ENCODE peak calls at places on chromosome 11, in five cellular contexts. C is neural progenitor cell; H is uterus; K is activated CD8-positive, alpha-beta memory T cell treated with anti-CD3 and anti-CD28 coated beads for 24 hours; P is mesenteric fat pad. Z is an unnamed sample.
A peak's percentile ranks its signal among the peaks of the same experiment; 100 is the strongest.

GRCh38 chr11:67117176-67117575 is 1.9 kb upstream of the KDM2A start:
- DNase-seq in C (no peak), H (no peak), K (no peak), P (no peak), Z (no peak)

GRCh38 chr11:70005107-70005818 is 72.9 kb upstream of the ANO1 start:
- DNase-seq in C (no peak), H (no peak), K (no peak), P (no peak), Z (no peak)

GRCh38 chr11:19723572-19724342 is 11.1 kb downstream of the NAV2 start:
- DNase-seq in C (no peak), H (peak; percentile 29), K (peak; percentile 69), P (no peak), Z (no peak)

GRCh38 chr11:118151421-118151820 is 1.2 kb downstream of the SCN4B start:
- DNase-seq in C (no peak), H (no peak), K (no peak), P (no peak), Z (no peak)

GRCh38 chr11:102730036-102730815 is 5.5 kb upstream of the MMP8 start:
- DNase-seq in C (no peak), H (no peak), K (no peak), P (no peak), Z (no peak)

GRCh38 chr11:35619030-35619753 is 932 bp downstream of the FJX1 start:
- DNase-seq in C (peak; percentile 75), H (peak; percentile 24), K (no peak), P (no peak), Z (peak; percentile 85)

GRCh38 chr11:57566564-57567209 is 785 bp downstream of the UBE2L6 start:
- DNase-seq in C (no peak), H (no peak), K (peak; percentile 76), P (no peak), Z (no peak)

GRCh38 chr11:134854391-134854991 is 442.4 kb upstream of the B3GAT1 start:
- DNase-seq in C (no peak), H (no peak), K (no peak), P (no peak), Z (peak; percentile 72)

GRCh38 chr11:105046898-105047579 is 1.9 kb upstream of the CARD16 start:
- DNase-seq in C (no peak), H (peak; percentile 18), K (no peak), P (no peak), Z (no peak)

GRCh38 chr11:96075532-96075959 is 151.6 kb upstream of the MTMR2 start:
- DNase-seq in C (no peak), H (no peak), K (no peak), P (no peak), Z (no peak)

GRCh38 chr11:112334381-112334780 is 73.7 kb upstream of the PLET1 start:
- DNase-seq in C (no peak), H (no peak), K (no peak), P (no peak), Z (no peak)

GRCh38 chr11:57874981-57875380 is 113.4 kb downstream of the CTNND1 start:
- DNase-seq in C (peak; percentile 7), H (no peak), K (no peak), P (no peak), Z (no peak)

GRCh38 chr11:127564803-127565202 is 564.2 kb upstream of the KIRREL3 start:
- DNase-seq in C (no peak), H (no peak), K (no peak), P (no peak), Z (no peak)

GRCh38 chr11:114274637-114275036 is 21.6 kb upstream of the NNMT start:
- DNase-seq in C (no peak), H (no peak), K (peak; percentile 1), P (peak; percentile 57), Z (peak; percentile 40)

GRCh38 chr11:35178862-35179261 is 39.9 kb downstream of the CD44 start:
- DNase-seq in C (no peak), H (no peak), K (no peak), P (no peak), Z (no peak)

GRCh38 chr11:2526808-2527381 is 82.1 kb downstream of the KCNQ1 start:
- DNase-seq in C (no peak), H (peak; percentile 21), K (peak; percentile 63), P (peak; percentile 88), Z (peak; percentile 81)

GRCh38 chr11:112651345-112651744 is 309.9 kb upstream of the NCAM1 start:
- DNase-seq in C (no peak), H (no peak), K (no peak), P (no peak), Z (peak; percentile 4)

GRCh38 chr11:3958301-3958700 is 102.8 kb downstream of the STIM1 start:
- DNase-seq in C (peak; percentile 10), H (no peak), K (no peak), P (no peak), Z (no peak)

GRCh38 chr11:67355794-67356550 is 2.6 kb upstream of the POLD4 start:
- DNase-seq in C (peak; percentile 32), H (no peak), K (no peak), P (no peak), Z (no peak)

GRCh38 chr11:76612226-76612625 is 58.3 kb downstream of the LRRC32 start:
- DNase-seq in C (no peak), H (no peak), K (no peak), P (peak; percentile 57), Z (no peak)

GRCh38 chr11:48127521-48128183 is 89.0 kb upstream of the OR4B1 start:
- DNase-seq in C (no peak), H (no peak), K (peak; percentile 43), P (peak; percentile 53), Z (peak; percentile 72)

GRCh38 chr11:124315052-124315451 is 1.3 kb upstream of the OR8D1 start:
- DNase-seq in C (no peak), H (no peak), K (no peak), P (no peak), Z (no peak)

GRCh38 chr11:30254307-30255298 is 23.8 kb downstream of the FSHB start:
- DNase-seq in C (no peak), H (no peak), K (no peak), P (no peak), Z (no peak)

GRCh38 chr11:32392840-32393239 is 42.5 kb downstream of the WT1 start:
- DNase-seq in C (no peak), H (no peak), K (no peak), P (no peak), Z (no peak)

GRCh38 chr11:10373340-10373739 is 68.5 kb downstream of the ADM start:
- DNase-seq in C (no peak), H (no peak), K (no peak), P (no peak), Z (no peak)

GRCh38 chr11:61133145-61133544 is 28.1 kb downstream of the VPS37C start:
- DNase-seq in C (no peak), H (no peak), K (no peak), P (no peak), Z (no peak)